ENCODE peak calls at places on chromosomes 5 and 9, in eight cellular contexts. A is spleen, T is sigmoid colon, P is ovary, R is IMR-90, Q is prostate gland, C is transverse colon, H is esophagus muscularis mucosa. D is an unnamed sample. For H3K4me1, the result is how much of the 10 kb centered on the place peaks cover.

GRCh38 chr5:12911156-12911555 is 1006.9 kb upstream of the CTNND2 start:
- DNase-seq in A (no peak), R (no peak), H (no peak), T (no peak), C (no peak), P (no peak), Q (no peak), D (no peak)

GRCh38 chr5:76426391-76426802 is 23.3 kb downstream of the IQGAP2 start:
- DNase-seq in A (no peak), T (no peak), H (no peak), C (no peak), R (no peak), P (no peak), Q (no peak), D (no peak)

GRCh38 chr9:95457769-95458168 is 59.0 kb downstream of the PTCH1 start:
- DNase-seq in T (no peak), Q (no peak), R (peak), C (no peak), A (no peak), H (no peak), P (no peak), D (no peak)

GRCh38 chr9:73176450-73176875 is 24.8 kb downstream of the ANXA1 start:
- DNase-seq in T (no peak), H (no peak), R (no peak), C (no peak), Q (no peak), P (no peak), A (no peak), D (no peak)

GRCh38 chr5:59116231-59116900 is 533.5 kb downstream of the RAB3C start:
- DNase-seq in T (no peak), R (peak), H (no peak), A (no peak), Q (no peak), C (no peak), P (no peak), D (no peak)

GRCh38 chr5:41465493-41466171 is 44.8 kb downstream of the PLCXD3 start:
- DNase-seq in T (no peak), P (no peak), Q (no peak), C (no peak), R (peak), A (no peak), H (no peak), D (no peak)

GRCh38 chr5:139204196-139204595 is 6.0 kb upstream of the SIL1 start:
- DNase-seq in A (no peak), Q (no peak), C (no peak), R (no peak), H (no peak), T (no peak), P (no peak), D (no peak)

GRCh38 chr9:35962126-35962906 is 4.4 kb upstream of the OR2S2 start:
- DNase-seq in Q (no peak), A (no peak), T (peak), H (no peak), P (no peak), C (peak), R (peak), D (peak)

GRCh38 chr5:122180863-122181519 is 51.6 kb downstream of the ZNF474 start:
- DNase-seq in Q (no peak), H (no peak), T (no peak), R (peak), P (no peak), A (no peak), C (no peak), D (no peak)

GRCh38 chr9:133048595-133048994 is 13.2 kb upstream of the CEL start:
- DNase-seq in H (no peak), A (no peak), Q (no peak), R (peak), C (peak), T (no peak), P (no peak), D (no peak)

GRCh38 chr5:59661939-59662615 is 231.4 kb downstream of the PDE4D start:
- DNase-seq in H (no peak), P (no peak), A (no peak), R (no peak), Q (no peak), C (no peak), T (no peak), D (no peak)

GRCh38 chr9:92206490-92206889 is 87.0 kb downstream of the IARS1 start:
- DNase-seq in A (no peak), R (peak), H (no peak), Q (no peak), C (no peak), T (no peak), P (no peak), D (no peak)

GRCh38 chr5:132210944-132211343 is 16.7 kb downstream of the P4HA2 start:
- DNase-seq in P (no peak), T (peak), C (no peak), H (no peak), Q (no peak), R (no peak), A (no peak), D (no peak)

GRCh38 chr9:35658894-35659220 is 765 bp downstream of the CCDC107 start:
- DNase-seq in Q (no peak), H (no peak), T (peak), R (peak), C (peak), A (no peak), P (no peak), D (no peak)

GRCh38 chr9:129404621-129405020 is 216.3 kb downstream of the C9orf50 start:
- DNase-seq in T (no peak), R (no peak), A (peak), P (no peak), H (no peak), C (no peak), Q (no peak), D (no peak)

GRCh38 chr9:129401623-129402340 is 219.1 kb downstream of the C9orf50 start:
- DNase-seq in R (no peak), H (no peak), A (peak), Q (no peak), T (no peak), P (peak), C (no peak), D (no peak)

GRCh38 chr9:129402341-129402739 is 218.6 kb downstream of the C9orf50 start:
- DNase-seq in Q (no peak), T (no peak), H (no peak), P (no peak), A (peak), R (no peak), C (no peak), D (no peak)

GRCh38 chr9:129403743-129404620 is 216.9 kb downstream of the C9orf50 start:
- DNase-seq in T (no peak), R (no peak), A (peak), P (no peak), C (no peak), H (no peak), Q (no peak), D (no peak)

DNA sequence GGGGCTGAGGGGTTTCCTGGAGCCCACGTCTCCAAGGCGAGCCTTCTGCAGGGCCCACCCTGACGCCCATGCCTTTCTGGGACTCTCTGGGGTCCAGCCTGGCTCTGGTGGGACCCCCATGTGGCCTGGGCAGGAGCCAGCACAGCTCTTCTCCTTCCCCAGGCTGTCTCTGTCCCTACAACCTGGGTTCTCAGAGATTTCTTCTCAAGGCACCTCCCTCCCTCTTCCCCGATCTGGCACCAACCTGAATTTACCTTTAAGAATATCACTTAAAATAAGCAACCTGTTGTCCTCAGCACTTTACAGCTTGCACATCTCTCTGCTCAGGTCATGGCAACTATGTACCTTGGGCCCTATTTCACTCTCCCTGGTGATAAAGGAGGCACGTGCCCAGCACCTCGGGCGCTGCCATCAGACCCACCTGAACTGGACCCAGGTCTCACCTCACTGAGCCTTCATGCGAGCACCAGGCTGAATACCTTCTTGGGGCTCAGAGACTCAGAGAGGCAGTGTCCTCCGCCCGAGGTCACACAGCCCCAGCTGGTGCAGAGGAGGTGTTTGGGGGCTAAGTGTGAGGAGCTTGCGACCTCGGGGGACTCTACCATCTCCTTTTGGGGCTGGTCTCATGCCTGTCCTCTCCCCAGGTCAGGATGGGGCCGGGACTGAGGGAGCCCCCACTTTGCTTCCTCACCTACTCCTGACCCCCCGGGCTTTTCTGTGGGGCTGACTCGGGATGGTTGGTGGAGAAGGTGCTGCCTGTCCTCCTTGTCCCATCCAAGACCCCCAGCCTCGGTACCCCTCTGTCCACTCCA is 217.8 kb downstream of the C9orf50 start:
- DNase-seq in C (no peak), P (no peak), A (peak), Q (no peak), H (no peak), T (no peak), R (no peak), D (no peak)
- H3K4me1 ChIP-seq in C (under half), P (under half), A (under half), Q (under half), H (under half), T (under half), R (under half), D (under half)

GRCh38 chr9:6715755-6716643 is 41.8 kb upstream of the KDM4C start:
- DNase-seq in R (no peak), A (peak), C (peak), P (peak), H (no peak), T (peak), Q (peak), D (peak)
- TF ChIP-seq POLR2A in R (no peak), A (no peak), C (peak), P (no peak), H (no peak), T (no peak), Q (no peak), D (no peak)

GRCh38 chr5:177300236-177300880 is 3.2 kb downstream of the RAB24 start:
- DNase-seq in T (peak), R (peak), P (no peak), C (peak), Q (no peak), H (no peak), A (peak), D (no peak)
- H3K4me1 ChIP-seq in T (under half), R (under half), P (under half), C (half or more), Q (under half), H (half or more), A (half or more), D (under half)

DNA sequence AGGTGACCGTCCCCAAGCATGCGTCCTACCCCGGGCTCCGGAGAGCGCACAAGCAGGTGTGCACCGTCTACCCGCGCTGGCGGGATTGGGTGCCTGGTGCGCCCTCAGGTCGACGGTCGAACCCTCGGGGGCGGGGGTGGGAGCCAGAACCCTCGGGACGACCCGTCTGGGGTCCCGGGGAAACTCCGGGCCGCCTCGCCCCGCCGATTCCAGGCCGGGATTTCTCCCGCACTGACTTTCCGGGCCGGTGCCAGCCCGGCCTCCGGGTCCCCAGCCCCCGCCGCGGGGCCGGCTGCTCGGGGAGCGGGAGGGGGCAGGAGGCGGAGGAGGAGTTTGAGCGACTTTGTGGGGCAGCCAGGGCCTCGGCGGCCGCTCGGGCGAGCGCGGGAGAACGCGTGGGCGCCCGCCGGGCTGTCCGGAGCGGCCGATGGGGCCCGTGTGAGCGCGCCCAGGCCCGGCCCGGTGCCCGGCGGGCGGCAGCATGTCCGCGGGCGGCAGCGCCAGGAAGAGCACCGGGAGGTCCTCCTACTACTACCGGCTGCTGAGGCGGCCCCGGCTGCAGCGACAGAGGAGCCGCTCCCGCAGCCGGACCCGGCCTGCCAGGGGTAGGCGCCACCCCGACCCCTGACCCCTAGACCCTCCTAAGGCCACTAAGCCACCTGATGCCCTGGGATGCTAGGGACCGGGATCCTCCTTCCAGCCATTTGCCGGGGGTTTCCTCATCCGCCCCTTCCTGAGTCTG is at the start of gene DAB2IP:
- DNase-seq in A (peak), P (peak), Q (peak), C (peak), T (peak), R (peak), H (no peak), D (no peak)
- TF ChIP-seq POLR2A in A (no peak), P (peak), Q (no peak), C (no peak), T (no peak), R (no peak), H (no peak), D (peak)

GRCh38 chr9:127979333-127980055 is 1.3 kb downstream of the EEIG1 start:
- DNase-seq in P (peak), T (peak), R (peak), C (peak), A (peak), H (no peak), Q (no peak), D (no peak)
- H3K4me1 ChIP-seq in P (under half), T (half or more), R (under half), C (half or more), A (half or more), H (half or more), Q (under half), D (half or more)

GRCh38 chr9:134389659-134390058 is 63.4 kb downstream of the RXRA start:
- DNase-seq in A (no peak), H (no peak), T (no peak), R (no peak), C (no peak), P (no peak), Q (no peak), D (no peak)

GRCh38 chr9:134391319-134392231 is 65.3 kb downstream of the RXRA start:
- DNase-seq in T (no peak), P (no peak), R (no peak), C (peak), Q (no peak), H (no peak), A (peak), D (no peak)

GRCh38 chr9:134390947-134391318 is 64.7 kb downstream of the RXRA start:
- DNase-seq in Q (no peak), R (no peak), H (no peak), P (no peak), C (no peak), T (no peak), A (peak), D (no peak)

GRCh38 chr9:134388976-134389375 is 62.7 kb downstream of the RXRA start:
- DNase-seq in H (no peak), T (no peak), C (no peak), R (no peak), A (no peak), P (no peak), Q (no peak), D (no peak)

GRCh38 chr9:134390537-134390936 is 64.3 kb downstream of the RXRA start:
- DNase-seq in A (peak), Q (no peak), C (no peak), H (no peak), P (no peak), T (no peak), R (no peak), D (no peak)
- TF ChIP-seq POLR2A in A (no peak), Q (no peak), C (no peak), H (no peak), P (no peak), T (no peak), R (no peak), D (no peak)

D was measured in gastrocnemius medialis.